ENCODE peak calls at places on chromosomes 7 and 10, in five cellular contexts. Q, M, R, V and Y are unnamed samples. For H3K9me2, the result is how much of the 10 kb centered on the place peaks cover.

GRCh38 chr10:32132357-32132756 is 76.1 kb upstream of the KIF5B start:
- DNase-seq in V (no peak), R (no peak), Q (no peak), M (peak), Y (no peak)

GRCh38 chr7:19930051-19930450 is 156.6 kb upstream of the TMEM196 start:
- DNase-seq in Q (no peak), R (no peak), M (no peak), V (no peak), Y (no peak)

GRCh38 chr7:7418997-7419396 is 116.7 kb downstream of the COL28A1 start:
- DNase-seq in V (no peak), R (no peak), Q (no peak), M (no peak), Y (no peak)

GRCh38 chr7:85324145-85324799 is 137.4 kb upstream of the SEMA3D start:
- DNase-seq in M (peak), V (no peak), R (no peak), Q (no peak), Y (no peak)

GRCh38 chr10:11705687-11706086 is 36.5 kb upstream of the ECHDC3 start:
- DNase-seq in M (no peak), Q (no peak), R (no peak), V (no peak), Y (no peak)

GRCh38 chr7:251005-251404 is 39.0 kb upstream of the FOXL3 start:
- DNase-seq in M (no peak), Q (no peak), V (no peak), R (no peak), Y (no peak)

GRCh38 chr10:80409121-80409520 is 770 bp downstream of the PRXL2A start:
- DNase-seq in R (peak), V (no peak), Q (no peak), M (peak), Y (no peak)

GRCh38 chr10:111146025-111146640 is 69.3 kb downstream of the ADRA2A start:
- DNase-seq in M (no peak), V (no peak), Q (no peak), R (no peak), Y (no peak)

GRCh38 chr10:92757720-92758119 is 68.0 kb downstream of the HHEX start:
- DNase-seq in M (no peak), R (no peak), V (peak), Q (peak), Y (peak)

GRCh38 chr10:95505641-95506040 is 55.5 kb downstream of the SORBS1 start:
- DNase-seq in M (no peak), Q (no peak), R (no peak), V (no peak), Y (no peak)

GRCh38 chr7:158614695-158615094 is 27.1 kb upstream of the PTPRN2 start:
- DNase-seq in M (no peak), Q (no peak), V (no peak), R (no peak), Y (peak)

GRCh38 chr7:67045496-67045995 is 48.9 kb downstream of the TYW1 start:
- DNase-seq in M (no peak), R (no peak), Q (no peak), V (no peak), Y (no peak)

GRCh38 chr10:72261323-72262018 is 12.3 kb upstream of the DDIT4 start:
- DNase-seq in R (peak), M (no peak), V (peak), Q (peak), Y (no peak)

GRCh38 chr10:121135512-121135911 is 284.4 kb downstream of the WDR11 start:
- DNase-seq in R (no peak), Q (no peak), M (no peak), V (no peak), Y (no peak)

GRCh38 chr7:1098243-1099153 is 10.6 kb downstream of the GPER1 start:
- DNase-seq in R (no peak), V (no peak), Q (peak), M (no peak), Y (no peak)

GRCh38 chr7:77383333-77383740 is 32.8 kb downstream of the GSAP start:
- DNase-seq in Q (no peak), R (no peak), V (no peak), M (no peak), Y (no peak)

GRCh38 chr7:129752760-129753159 is 141.2 kb downstream of the NRF1 start:
- DNase-seq in R (no peak), M (no peak), Q (no peak), V (no peak), Y (no peak)

GRCh38 chr7:11252011-11252607 is 278.4 kb downstream of the PHF14 start:
- DNase-seq in M (no peak), V (no peak), R (no peak), Q (no peak), Y (peak)

GRCh38 chr10:88437411-88437810 is 145.7 kb downstream of the RNLS start:
- DNase-seq in V (no peak), Q (no peak), R (no peak), M (no peak), Y (no peak)

GRCh38 chr10:69492746-69493462 is 41.6 kb downstream of the TSPAN15 start:
- DNase-seq in V (no peak), Q (no peak), M (no peak), R (no peak), Y (no peak)

GRCh38 chr10:103367379-103367781 is 396 bp upstream of the TAF5 start:
- DNase-seq in Q (no peak), M (no peak), R (no peak), V (peak), Y (no peak)

GRCh38 chr7:96547371-96547811 is 162.3 kb downstream of the SEM1 start:
- DNase-seq in R (no peak), Q (no peak), V (no peak), M (no peak), Y (no peak)

GRCh38 chr7:134602921-134603394 is 43.7 kb upstream of the BPGM start:
- DNase-seq in Q (no peak), V (no peak), M (no peak), R (peak), Y (no peak)

GRCh38 chr7:139095194-139095659 is 14.3 kb downstream of the ZC3HAV1 start:
- DNase-seq in M (no peak), R (no peak), V (peak), Q (peak), Y (no peak)

GRCh38 chr10:98486421-98486820 is 39.7 kb upstream of the HPS1 start:
- DNase-seq in R (no peak), Q (no peak), V (no peak), M (no peak), Y (no peak)

GRCh38 chr7:156792611-156793010 is 100.4 kb downstream of the LMBR1 start:
- DNase-seq in Q (no peak), R (no peak), V (no peak), M (no peak), Y (no peak)

GRCh38 chr10:101901340-101901739 is 57.7 kb upstream of the KCNIP2 start:
- DNase-seq in Q (peak), R (no peak), M (peak), V (no peak), Y (peak)

GRCh38 chr7:28954936-28955335 is 3.2 kb downstream of the TRIL start:
- DNase-seq in M (peak), Q (no peak), V (no peak), R (no peak), Y (no peak)

GRCh38 chr7:69695998-69696657 is 97.9 kb downstream of the AUTS2 start:
- DNase-seq in R (no peak), Q (peak), M (no peak), V (peak), Y (peak)

GRCh38 chr10:59206204-59206720 is 29.8 kb downstream of the PHYHIPL start:
- DNase-seq in M (no peak), Q (no peak), V (no peak), R (no peak), Y (no peak)

GRCh38 chr7:27160546-27161213 is 4.2 kb upstream of the HOXA7 start:
- DNase-seq in V (peak), Q (peak), R (peak), M (peak), Y (peak)

GRCh38 chr7:122633472-122633871 is 65.4 kb downstream of the RNF133 start:
- DNase-seq in Q (no peak), V (no peak), R (no peak), M (no peak), Y (no peak)
- H3K9me2 ChIP-seq in Q (under half), V (under half), R (under half), M (under half), Y (under half)

GRCh38 chr7:105639677-105640493 is 58.6 kb upstream of the EFCAB10 start:
- DNase-seq in R (no peak), V (no peak), M (peak), Q (no peak), Y (no peak)
- H3K4me2 ChIP-seq in R (peak), V (no peak), M (peak), Q (no peak), Y (no peak)

DNA sequence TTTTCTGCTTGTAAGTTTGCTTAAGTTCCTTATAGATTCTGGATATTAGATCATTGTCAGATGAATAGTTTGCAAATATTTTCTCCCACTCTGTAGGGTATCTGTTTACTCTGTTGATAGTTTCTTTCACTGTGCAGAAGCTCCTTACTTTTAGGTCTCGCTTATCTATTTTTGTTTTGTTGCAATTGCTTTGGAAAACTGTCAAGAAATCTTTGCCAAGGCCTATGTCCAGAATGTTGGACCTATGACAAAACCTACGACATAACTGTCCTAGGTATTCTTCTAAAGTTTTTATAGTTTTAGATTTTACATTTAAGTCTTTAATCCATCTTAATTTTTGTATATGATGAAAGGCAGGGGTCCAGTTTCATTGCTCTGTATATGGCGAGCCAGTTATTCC is 27.4 kb downstream of the COA1 start:
- DNase-seq in V (no peak), M (no peak), R (no peak), Q (no peak), Y (no peak)
- H3K9me2 ChIP-seq in V (under half), M (under half), R (under half), Q (under half), Y (under half)

DNA sequence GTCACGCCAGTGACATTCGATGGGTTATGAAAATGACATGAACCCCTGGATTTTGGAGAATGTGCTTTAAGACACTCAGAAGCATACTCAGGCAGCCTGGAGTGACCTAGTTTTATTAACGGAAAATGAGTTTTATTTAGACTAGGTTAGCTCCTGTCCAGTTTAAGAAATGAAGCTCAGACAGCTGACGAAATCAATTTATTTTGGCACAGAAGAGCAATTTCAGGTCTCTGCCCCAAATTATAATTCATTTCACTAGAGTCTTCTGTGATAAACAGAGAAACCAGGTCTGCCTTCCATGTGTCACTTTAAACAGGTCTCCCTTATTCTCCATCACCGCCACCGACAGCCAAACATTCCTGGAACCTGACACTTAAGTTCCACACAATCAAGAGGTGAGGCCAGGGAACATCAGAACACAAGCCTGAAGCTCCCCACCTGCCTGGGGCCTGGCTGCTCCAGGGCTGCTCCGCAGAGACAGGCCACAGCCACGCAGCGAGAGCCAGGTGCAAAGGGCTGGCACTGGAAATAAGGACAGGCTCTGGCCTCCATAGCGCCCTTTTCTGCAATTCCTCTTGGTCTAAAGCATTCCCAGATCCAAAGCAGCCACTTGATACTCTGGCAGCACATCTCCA is 49.9 kb downstream of the VOPP1 start:
- DNase-seq in Q (no peak), M (peak), R (no peak), V (no peak), Y (no peak)
- H3K4me2 ChIP-seq in Q (no peak), M (no peak), R (no peak), V (no peak), Y (no peak)

DNA sequence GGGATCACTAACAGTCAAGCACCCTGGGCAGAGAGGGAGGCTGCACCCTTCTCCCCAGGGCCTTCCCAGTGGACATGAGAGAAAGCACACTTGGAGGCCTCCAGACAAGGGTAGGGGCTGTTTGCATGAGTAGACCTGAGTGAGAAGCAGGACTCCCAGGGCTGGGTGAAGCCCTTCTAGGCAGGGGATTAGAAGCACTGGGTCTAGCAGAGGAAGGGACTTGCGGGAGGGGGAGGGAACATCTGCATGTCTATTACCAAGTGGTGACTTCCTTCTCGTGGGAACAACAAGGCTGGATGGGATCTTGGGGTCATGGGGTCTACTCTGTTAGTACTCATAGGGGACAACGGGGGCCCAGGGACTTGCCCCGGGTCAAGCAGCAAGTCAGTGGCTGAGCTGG is 67.8 kb downstream of the EMX2 start:
- DNase-seq in Q (no peak), R (no peak), M (peak), V (no peak), Y (no peak)
- H3K9me2 ChIP-seq in Q (under half), R (under half), M (under half), V (under half), Y (under half)

GRCh38 chr7:25431956-25432355 is 203.7 kb upstream of the NPVF start:
- DNase-seq in V (no peak), R (no peak), Q (no peak), M (no peak), Y (no peak)

GRCh38 chr7:25427721-25428120 is 199.4 kb upstream of the NPVF start:
- DNase-seq in R (no peak), Q (peak), M (no peak), V (no peak), Y (peak)

GRCh38 chr7:25430200-25430953 is 202.1 kb upstream of the NPVF start:
- DNase-seq in R (no peak), V (no peak), Q (no peak), M (no peak), Y (no peak)

GRCh38 chr7:25432807-25433206 is 204.5 kb upstream of the NPVF start:
- DNase-seq in Q (no peak), R (no peak), M (no peak), V (no peak), Y (no peak)

DNA sequence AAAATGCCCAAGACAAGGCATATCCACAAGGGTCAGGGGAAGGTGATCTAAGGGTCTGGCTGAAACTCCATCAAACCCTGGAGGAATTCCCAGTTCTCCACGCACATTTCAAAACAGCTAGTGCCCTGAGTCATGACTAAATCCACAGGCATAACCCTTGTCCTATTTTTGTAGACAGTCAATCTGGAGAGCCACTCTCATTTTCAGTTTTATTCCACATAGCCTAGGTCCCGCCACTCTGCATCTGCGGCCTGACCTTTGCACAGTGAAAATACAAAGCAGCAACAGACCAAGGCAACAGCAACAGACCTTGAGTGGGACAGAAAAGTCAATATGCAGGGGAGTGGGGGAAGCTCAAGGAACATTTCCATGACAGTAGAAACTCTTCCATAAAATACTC is 201.4 kb upstream of the NPVF start:
- DNase-seq in R (peak), Q (no peak), M (no peak), V (no peak), Y (no peak)
- H3K4me2 ChIP-seq in R (peak), Q (no peak), M (no peak), V (no peak), Y (no peak)